ENCODE peak calls at places on chromosome 20, in five cellular contexts. K, R, I, E and W are unnamed samples.
A peak's percentile ranks its signal among the peaks of the same experiment; 100 is the strongest.

GRCh38 chr20:19701449-19701848 is 56.6 kb upstream of the RIN2 start:
- DNase-seq in R (no peak), E (no peak), K (no peak), I (no peak), W (no peak)

GRCh38 chr20:2680046-2680445 is 12.5 kb upstream of the EBF4 start:
- DNase-seq in I (no peak), E (no peak), K (no peak), R (no peak), W (no peak)

GRCh38 chr20:6014957-6015356 is 38.9 kb downstream of the LRRN4 start:
- DNase-seq in E (no peak), R (no peak), K (no peak), I (no peak), W (no peak)

GRCh38 chr20:64048402-64049044 is 916 bp downstream of the SOX18 start:
- DNase-seq in R (no peak), I (no peak), E (no peak), K (no peak), W (no peak)

GRCh38 chr20:45913105-45913504 is 1.1 kb upstream of the PLTP start:
- DNase-seq in E (no peak), K (no peak), I (no peak), R (no peak), W (no peak)

GRCh38 chr20:4683261-4683660 is 38.4 kb upstream of the PRND start:
- DNase-seq in E (no peak), I (no peak), R (no peak), K (no peak), W (no peak)

GRCh38 chr20:38013891-38014290 is 19.4 kb downstream of the TTI1 start:
- DNase-seq in I (no peak), K (no peak), E (no peak), R (no peak), W (no peak)

GRCh38 chr20:44104807-44105517 is 82.0 kb downstream of the JPH2 start:
- DNase-seq in R (no peak), I (no peak), E (no peak), K (no peak), W (no peak)

GRCh38 chr20:10524643-10525042 is 89.5 kb downstream of the SLX4IP start:
- DNase-seq in K (no peak), R (no peak), E (no peak), I (no peak), W (no peak)

GRCh38 chr20:38085031-38085430 is 51.5 kb downstream of the RPRD1B start:
- DNase-seq in K (no peak), R (no peak), I (no peak), E (no peak), W (no peak)

GRCh38 chr20:35653430-35653734 is 11.3 kb downstream of the CPNE1 start:
- DNase-seq in I (no peak), E (no peak), R (no peak), K (no peak), W (no peak)

GRCh38 chr20:15654208-15654649 is 919.0 kb downstream of the KIF16B start:
- DNase-seq in K (no peak), I (peak; percentile 26), E (no peak), R (no peak), W (no peak)

GRCh38 chr20:58731192-58731591 is 38.6 kb downstream of the NPEPL1 start:
- DNase-seq in K (no peak), I (no peak), E (no peak), R (no peak), W (no peak)

GRCh38 chr20:63625771-63626423 is 1.0 kb downstream of the GMEB2 start:
- DNase-seq in I (peak; percentile 30), E (peak; percentile 34), R (no peak), K (no peak), W (no peak)

GRCh38 chr20:64160536-64161495 is 3.4 kb upstream of the MYT1 start:
- DNase-seq in E (no peak), I (no peak), R (no peak), K (no peak), W (no peak)

GRCh38 chr20:60314727-60315126 is 356.5 kb downstream of the CDH26 start:
- DNase-seq in E (no peak), R (no peak), I (no peak), K (no peak), W (no peak)

GRCh38 chr20:26163890-26164289 is 467.2 kb upstream of the ZNF337 start:
- DNase-seq in E (no peak), K (no peak), I (no peak), R (no peak), W (no peak)

GRCh38 chr20:37673429-37673828 is 20.4 kb upstream of the CTNNBL1 start:
- DNase-seq in R (no peak), K (no peak), I (no peak), E (no peak), W (no peak)

GRCh38 chr20:44038681-44039123 is 124.0 kb downstream of the TOX2 start:
- DNase-seq in K (no peak), E (no peak), I (no peak), R (no peak), W (no peak)

GRCh38 chr20:34037767-34038166 is 44.1 kb downstream of the RALY start:
- DNase-seq in R (no peak), I (no peak), E (no peak), K (no peak), W (no peak)

GRCh38 chr20:44967207-44967807 is 995 bp downstream of the STK4 start:
- DNase-seq in R (no peak), K (peak; percentile 37), E (no peak), I (no peak), W (no peak)

GRCh38 chr20:44204156-44204831 is 6.3 kb downstream of the OSER1 start:
- DNase-seq in I (no peak), R (no peak), E (no peak), K (no peak), W (no peak)

GRCh38 chr20:29740951-29741593 is 1516.4 kb upstream of the DEFB115 start:
- DNase-seq in E (no peak), R (no peak), I (no peak), K (no peak), W (no peak)

GRCh38 chr20:57433658-57434389 is 42.6 kb downstream of the RBM38 start:
- DNase-seq in E (peak; percentile 43), I (no peak), K (no peak), R (no peak), W (peak; percentile 54)

GRCh38 chr20:37880726-37881591 is 22.0 kb upstream of the VSTM2L start:
- DNase-seq in E (peak; percentile 85), R (no peak), K (no peak), I (peak; percentile 94), W (no peak)

GRCh38 chr20:11902264-11902663 is 15.4 kb upstream of the BTBD3 start:
- DNase-seq in R (no peak), I (no peak), E (no peak), K (no peak), W (no peak)

GRCh38 chr20:64065973-64066341 is 3.0 kb downstream of the TCEA2 start:
- DNase-seq in R (no peak), K (peak; percentile 30), I (no peak), E (no peak), W (peak; percentile 24)

GRCh38 chr20:6231551-6231950 is 108.7 kb upstream of the FERMT1 start:
- DNase-seq in K (no peak), E (no peak), I (no peak), R (no peak), W (no peak)

GRCh38 chr20:50987493-50988210 is 29.0 kb downstream of the MOCS3 start:
- DNase-seq in K (peak; percentile 49), E (peak; percentile 18), I (peak; percentile 50), R (peak; percentile 38), W (peak; percentile 47)

GRCh38 chr20:37882961-37883712 is 19.8 kb upstream of the VSTM2L start:
- DNase-seq in K (no peak), R (no peak), I (no peak), E (no peak), W (no peak)